ENCODE peak calls at places on chromosomes 6 and 20, in five cellular contexts. One of them, this sample, is unnamed.
A peak's percentile ranks its signal among the peaks of the same experiment; 100 is the strongest.

GRCh38 chr20:46576774-46577395 is 26.4 kb upstream of the OCSTAMP start:
- DNase-seq in stomach: no peak
- DNase-seq in right lobe of liver: no peak
- DNase-seq in adrenal gland: no peak
- DNase-seq in uterus: no peak
- DNase-seq in this sample: no peak

GRCh38 chr20:61840661-61841455 is 224.8 kb downstream of the TAF4 start:
- DNase-seq in stomach: no peak
- DNase-seq in right lobe of liver: peak; percentile 34
- DNase-seq in adrenal gland: no peak
- DNase-seq in uterus: no peak
- DNase-seq in this sample: no peak

GRCh38 chr20:37922016-37922415 is 19.1 kb downstream of the VSTM2L start:
- DNase-seq in stomach: no peak
- DNase-seq in right lobe of liver: no peak
- DNase-seq in adrenal gland: no peak
- DNase-seq in uterus: no peak
- DNase-seq in this sample: no peak

GRCh38 chr6:164230804-164231203 is 816.3 kb downstream of the QKI start:
- DNase-seq in stomach: no peak
- DNase-seq in right lobe of liver: no peak
- DNase-seq in adrenal gland: no peak
- DNase-seq in uterus: no peak
- DNase-seq in this sample: no peak

GRCh38 chr20:44109951-44110361 is 77.0 kb downstream of the JPH2 start:
- DNase-seq in stomach: no peak
- DNase-seq in right lobe of liver: no peak
- DNase-seq in adrenal gland: no peak
- DNase-seq in uterus: no peak
- DNase-seq in this sample: no peak

GRCh38 chr6:50807035-50807434 is 11.6 kb upstream of the TFAP2B start:
- DNase-seq in stomach: no peak
- DNase-seq in right lobe of liver: no peak
- DNase-seq in adrenal gland: no peak
- DNase-seq in uterus: no peak
- DNase-seq in this sample: no peak

GRCh38 chr6:38487423-38487822 is 152.3 kb downstream of the BTBD9 start:
- DNase-seq in stomach: no peak
- DNase-seq in right lobe of liver: no peak
- DNase-seq in adrenal gland: no peak
- DNase-seq in uterus: no peak
- DNase-seq in this sample: no peak

GRCh38 chr6:100366419-100366818 is 98.3 kb downstream of the SIM1 start:
- DNase-seq in stomach: no peak
- DNase-seq in right lobe of liver: no peak
- DNase-seq in adrenal gland: no peak
- DNase-seq in uterus: no peak
- DNase-seq in this sample: no peak

GRCh38 chr6:111326563-111326962 is 156.5 kb downstream of the REV3L start:
- DNase-seq in stomach: no peak
- DNase-seq in right lobe of liver: no peak
- DNase-seq in adrenal gland: no peak
- DNase-seq in uterus: no peak
- DNase-seq in this sample: no peak

GRCh38 chr6:91634791-91635190 is 1047.9 kb upstream of the MAP3K7 start:
- DNase-seq in stomach: no peak
- DNase-seq in right lobe of liver: no peak
- DNase-seq in adrenal gland: no peak
- DNase-seq in uterus: no peak
- DNase-seq in this sample: no peak

DNA sequence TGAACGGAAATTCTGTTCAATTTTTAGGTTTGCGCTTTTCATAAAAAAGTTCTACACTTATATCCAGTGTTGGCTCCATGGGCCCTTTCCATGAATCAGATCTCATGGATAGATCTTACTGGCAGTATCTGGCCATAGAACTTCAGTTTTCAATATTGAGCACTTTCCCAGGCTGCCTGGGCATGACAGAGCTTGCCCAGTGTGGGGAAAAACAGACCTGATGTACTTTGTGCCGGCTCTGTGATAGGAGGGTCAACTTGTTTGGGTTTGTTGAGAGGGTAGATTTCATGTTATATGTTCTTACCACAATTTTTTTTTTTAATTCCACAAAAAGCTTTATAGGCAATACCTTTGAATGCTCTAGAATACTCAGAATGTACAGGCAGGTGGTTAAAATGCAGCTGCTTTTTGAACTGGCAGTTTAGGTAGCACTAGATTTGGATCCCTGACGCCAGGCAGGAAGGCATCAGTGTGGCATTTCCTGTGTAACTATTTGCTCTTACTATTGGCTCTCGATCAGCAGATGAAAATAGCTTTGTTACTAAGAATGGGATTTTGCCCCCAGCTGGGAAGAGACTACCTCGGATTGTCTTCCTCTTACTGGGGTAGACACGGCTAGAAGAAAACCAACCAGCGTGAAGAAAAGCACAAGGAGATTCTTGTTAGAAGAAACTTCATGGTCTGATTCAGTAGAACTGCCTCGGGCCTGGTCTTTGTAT is 404.9 kb upstream of the SOX4 start:
- DNase-seq in stomach: no peak
- DNase-seq in right lobe of liver: no peak
- DNase-seq in adrenal gland: no peak
- DNase-seq in uterus: no peak
- DNase-seq in this sample: peak; percentile 44
- H3K27ac ChIP-seq in stomach: no peak overlapping the region
- H3K27ac ChIP-seq in right lobe of liver: no peak overlapping the region
- H3K27ac ChIP-seq in adrenal gland: no peak overlapping the region
- H3K27ac ChIP-seq in uterus: no peak overlapping the region
- H3K27ac ChIP-seq in this sample: no peak overlapping the region

GRCh38 chr6:108293527-108294296 is 1.1 kb upstream of the AFG1L start:
- DNase-seq in stomach: no peak
- DNase-seq in right lobe of liver: no peak
- DNase-seq in adrenal gland: peak; percentile 12
- DNase-seq in uterus: peak; percentile 13
- DNase-seq in this sample: no peak

GRCh38 chr6:108294297-108294786 is 512 bp upstream of the AFG1L start:
- DNase-seq in stomach: no peak
- DNase-seq in right lobe of liver: no peak
- DNase-seq in adrenal gland: no peak
- DNase-seq in uterus: no peak
- DNase-seq in this sample: no peak

GRCh38 chr6:108295676-108296075 is 822 bp downstream of the AFG1L start:
- DNase-seq in stomach: no peak
- DNase-seq in right lobe of liver: no peak
- DNase-seq in adrenal gland: no peak
- DNase-seq in uterus: no peak
- DNase-seq in this sample: no peak

DNA sequence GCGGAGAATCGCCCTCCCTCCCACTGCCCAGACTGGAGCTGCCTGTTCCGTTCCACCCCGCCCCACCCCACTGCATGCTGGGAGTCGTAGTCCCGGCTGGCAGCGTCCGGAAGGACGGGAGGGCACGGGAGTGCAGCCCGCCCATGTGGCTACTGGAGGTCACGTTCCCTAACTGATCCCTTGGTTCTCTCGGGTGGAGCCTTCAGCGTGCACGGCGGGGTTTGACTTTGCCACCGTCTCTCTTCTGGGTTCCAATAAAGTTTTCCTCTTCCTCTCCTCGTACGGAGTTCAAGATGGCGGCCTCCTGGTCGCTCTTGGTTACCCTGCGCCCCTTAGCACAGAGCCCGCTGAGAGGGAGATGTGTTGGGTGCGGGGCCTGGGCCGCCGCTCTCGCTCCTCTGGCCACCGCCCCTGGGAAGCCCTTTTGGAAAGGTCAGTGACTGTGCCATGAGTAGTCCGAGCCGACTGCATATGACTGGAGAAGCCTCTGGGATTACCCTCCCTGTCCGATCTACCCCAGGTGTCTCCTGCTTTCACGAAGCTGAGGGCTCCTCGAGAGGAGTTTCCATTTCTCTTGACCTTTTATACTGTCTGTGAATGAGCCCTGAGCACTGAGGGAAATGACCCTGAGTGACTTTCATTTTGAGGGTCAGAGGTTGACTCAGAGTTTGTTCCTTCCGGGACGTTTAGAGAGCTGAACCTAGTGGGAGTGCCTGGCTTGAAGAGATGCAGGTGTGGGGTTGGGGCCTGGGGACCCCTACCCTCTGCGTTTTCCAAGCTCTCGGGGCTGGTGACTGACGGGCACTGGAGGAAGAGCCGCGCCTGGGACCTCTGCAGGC is at the start of gene AFG1L:
- DNase-seq in stomach: peak; percentile 94
- DNase-seq in right lobe of liver: peak; percentile 98
- DNase-seq in adrenal gland: peak; percentile 96
- DNase-seq in uterus: peak; percentile 90
- DNase-seq in this sample: peak; percentile 92
- TF ChIP-seq POLR2A in stomach: no peak
- TF ChIP-seq POLR2A in right lobe of liver: peak; percentile 57
- TF ChIP-seq POLR2A in adrenal gland: peak; percentile 59
- TF ChIP-seq POLR2A in uterus: peak; percentile 55
- TF ChIP-seq POLR2A in this sample: peak; percentile 57

DNA sequence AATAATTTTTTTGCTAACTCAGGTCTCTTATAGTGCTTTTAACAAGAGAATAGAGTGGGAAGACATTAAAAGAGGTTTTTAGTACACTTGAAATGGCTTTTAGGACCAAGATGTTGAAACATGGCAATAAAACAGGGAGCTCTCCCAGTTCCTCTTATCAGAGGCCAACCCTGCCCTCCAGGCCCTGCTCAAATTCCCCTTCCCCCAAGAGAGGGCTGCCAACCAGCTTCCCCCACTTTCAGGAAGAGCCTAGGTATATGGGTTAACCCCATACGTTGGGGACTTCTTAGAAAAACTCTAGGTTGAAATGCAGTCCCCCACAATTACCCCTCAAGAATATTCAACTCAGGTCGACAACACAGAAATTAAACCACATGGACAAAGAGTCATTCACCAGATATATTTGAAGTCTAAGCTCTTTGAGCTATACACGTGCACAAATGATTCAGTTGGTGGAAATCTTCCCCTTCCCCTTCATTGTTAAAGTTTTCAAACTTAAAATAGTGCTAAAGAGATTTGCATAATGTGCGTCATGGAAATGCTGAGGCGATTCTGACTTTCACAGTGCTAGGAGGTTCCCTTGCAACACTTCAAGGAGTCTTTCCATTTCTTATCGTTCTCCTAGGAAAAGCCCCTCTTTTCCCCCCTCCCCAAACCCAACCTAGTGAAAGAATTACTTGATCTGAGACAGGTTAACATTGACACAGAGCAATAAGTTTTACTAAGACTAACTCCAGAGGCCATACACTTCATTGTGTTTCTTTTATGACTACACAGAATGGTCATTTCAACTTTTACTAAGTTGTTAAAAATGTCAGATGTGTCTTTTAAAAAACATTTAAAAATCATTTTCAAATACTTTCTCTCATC is 49.8 kb upstream of the ENPP5 start:
- DNase-seq in stomach: no peak
- DNase-seq in right lobe of liver: no peak
- DNase-seq in adrenal gland: no peak
- DNase-seq in uterus: no peak
- DNase-seq in this sample: no peak
- H3K4me3 ChIP-seq in stomach: no peak overlapping the region
- H3K4me3 ChIP-seq in right lobe of liver: no peak overlapping the region
- H3K4me3 ChIP-seq in adrenal gland: no peak overlapping the region
- H3K4me3 ChIP-seq in uterus: no peak overlapping the region
- H3K4me3 ChIP-seq in this sample: no peak overlapping the region

GRCh38 chr6:1201547-1202200 is 110.2 kb upstream of the FOXQ1 start:
- DNase-seq in stomach: no peak
- DNase-seq in right lobe of liver: no peak
- DNase-seq in adrenal gland: no peak
- DNase-seq in uterus: no peak
- DNase-seq in this sample: no peak

GRCh38 chr6:1202201-1202600 is 109.7 kb upstream of the FOXQ1 start:
- DNase-seq in stomach: no peak
- DNase-seq in right lobe of liver: no peak
- DNase-seq in adrenal gland: no peak
- DNase-seq in uterus: no peak
- DNase-seq in this sample: no peak

GRCh38 chr6:1200706-1201105 is 111.2 kb upstream of the FOXQ1 start:
- DNase-seq in stomach: no peak
- DNase-seq in right lobe of liver: no peak
- DNase-seq in adrenal gland: no peak
- DNase-seq in uterus: no peak
- DNase-seq in this sample: no peak

GRCh38 chr6:1199981-1200637 is 111.8 kb upstream of the FOXQ1 start:
- DNase-seq in stomach: no peak
- DNase-seq in right lobe of liver: no peak
- DNase-seq in adrenal gland: no peak
- DNase-seq in uterus: no peak
- DNase-seq in this sample: no peak

GRCh38 chr6:1197309-1197708 is 114.6 kb upstream of the FOXQ1 start:
- DNase-seq in stomach: no peak
- DNase-seq in right lobe of liver: no peak
- DNase-seq in adrenal gland: no peak
- DNase-seq in uterus: no peak
- DNase-seq in this sample: no peak
- H3K27ac ChIP-seq in stomach: no peak overlapping the region
- H3K27ac ChIP-seq in right lobe of liver: no peak overlapping the region
- H3K27ac ChIP-seq in adrenal gland: no peak overlapping the region
- H3K27ac ChIP-seq in uterus: no peak overlapping the region
- H3K27ac ChIP-seq in this sample: no peak overlapping the region

GRCh38 chr20:1373614-1374013 is 19.2 kb downstream of the FKBP1A start:
- DNase-seq in stomach: no peak
- DNase-seq in right lobe of liver: no peak
- DNase-seq in adrenal gland: no peak
- DNase-seq in uterus: no peak
- DNase-seq in this sample: no peak
- TF ChIP-seq POLR2A in stomach: no peak
- TF ChIP-seq POLR2A in right lobe of liver: no peak
- TF ChIP-seq POLR2A in adrenal gland: no peak
- TF ChIP-seq POLR2A in uterus: no peak
- TF ChIP-seq POLR2A in this sample: no peak

GRCh38 chr20:9518776-9519175 is 4.4 kb downstream of the LAMP5 start:
- DNase-seq in stomach: no peak
- DNase-seq in right lobe of liver: no peak
- DNase-seq in adrenal gland: no peak
- DNase-seq in uterus: no peak
- DNase-seq in this sample: no peak
- H3K4me3 ChIP-seq in stomach: no peak overlapping the region
- H3K4me3 ChIP-seq in right lobe of liver: no peak overlapping the region
- H3K4me3 ChIP-seq in adrenal gland: no peak overlapping the region
- H3K4me3 ChIP-seq in uterus: no peak overlapping the region
- H3K4me3 ChIP-seq in this sample: no peak overlapping the region